ENCODE peak calls at places on chromosome 20, in nine cellular contexts. A, K, F, Y, L, N, O, Q and V are unnamed samples.

GRCh38 chr20:41138527-41139226 is 1.3 kb downstream of the PLCG1 start:
- DNase-seq in A (peak), K (no peak), F (no peak), Y (peak), L (no peak), N (no peak), O (peak), Q (no peak), V (no peak)

GRCh38 chr20:62734881-62735280 is 26.2 kb downstream of the NTSR1 start:
- DNase-seq in A (no peak), K (no peak), F (no peak), Y (no peak), L (no peak), N (no peak), O (no peak), Q (no peak), V (no peak)

GRCh38 chr20:61968036-61968810 is 97.5 kb downstream of the TAF4 start:
- DNase-seq in A (no peak), K (no peak), F (no peak), Y (no peak), L (no peak), N (no peak), O (no peak), Q (no peak), V (no peak)

GRCh38 chr20:18323705-18324104 is 35.4 kb downstream of the ZNF133 start:
- DNase-seq in A (no peak), K (no peak), F (peak), Y (no peak), L (no peak), N (no peak), O (no peak), Q (no peak), V (no peak)

GRCh38 chr20:17520583-17520982 is 10.6 kb downstream of the BFSP1 start:
- DNase-seq in A (peak), K (no peak), F (no peak), Y (no peak), L (no peak), N (no peak), O (no peak), Q (no peak), V (no peak)

GRCh38 chr20:59820204-59821041 is 113.0 kb downstream of the SYCP2 start:
- DNase-seq in A (no peak), K (peak), F (no peak), Y (no peak), L (peak), N (no peak), O (no peak), Q (no peak), V (no peak)

GRCh38 chr20:45340951-45341350 is 7.3 kb downstream of the SDC4 start:
- DNase-seq in A (no peak), K (no peak), F (no peak), Y (no peak), L (no peak), N (no peak), O (no peak), Q (no peak), V (no peak)

GRCh38 chr20:59008715-59009336 is 1.8 kb upstream of the CTSZ start:
- DNase-seq in A (no peak), K (no peak), F (no peak), Y (no peak), L (no peak), N (peak), O (no peak), Q (no peak), V (no peak)

GRCh38 chr20:59604770-59605665 is 678 bp downstream of the PHACTR3 start:
- DNase-seq in A (no peak), K (no peak), F (no peak), Y (no peak), L (no peak), N (no peak), O (peak), Q (no peak), V (no peak)

GRCh38 chr20:36270744-36271638 is 34.7 kb downstream of the AAR2 start:
- DNase-seq in A (no peak), K (no peak), F (no peak), Y (no peak), L (no peak), N (no peak), O (no peak), Q (no peak), V (no peak)

GRCh38 chr20:57545927-57546662 is 14.8 kb upstream of the PCK1 start:
- DNase-seq in A (no peak), K (no peak), F (no peak), Y (no peak), L (no peak), N (no peak), O (no peak), Q (no peak), V (no peak)

GRCh38 chr20:15224199-15224598 is 886.8 kb upstream of the FLRT3 start:
- DNase-seq in A (no peak), K (no peak), F (no peak), Y (no peak), L (no peak), N (no peak), O (no peak), Q (no peak), V (no peak)

GRCh38 chr20:49187330-49188100 is 619 bp downstream of the STAU1 start:
- DNase-seq in A (no peak), K (peak), F (no peak), Y (no peak), L (no peak), N (no peak), O (peak), Q (peak), V (no peak)

GRCh38 chr20:371755-372542 is 8.6 kb upstream of the TRIB3 start:
- DNase-seq in A (peak), K (peak), F (no peak), Y (no peak), L (peak), N (peak), O (peak), Q (peak), V (peak)

GRCh38 chr20:59055302-59055701 is 12.7 kb upstream of the PRELID3B start:
- DNase-seq in A (peak), K (no peak), F (no peak), Y (peak), L (no peak), N (no peak), O (peak), Q (peak), V (no peak)

GRCh38 chr20:23147964-23148720 is 62.0 kb upstream of the CD93 start:
- DNase-seq in A (peak), K (peak), F (no peak), Y (no peak), L (peak), N (no peak), O (peak), Q (peak), V (no peak)

GRCh38 chr20:25987073-25987927 is 290.6 kb upstream of the ZNF337 start:
- DNase-seq in A (peak), K (no peak), F (no peak), Y (peak), L (no peak), N (no peak), O (peak), Q (peak), V (no peak)

GRCh38 chr20:46348231-46348803 is 40.0 kb upstream of the CDH22 start:
- DNase-seq in A (peak), K (no peak), F (no peak), Y (no peak), L (no peak), N (no peak), O (peak), Q (peak), V (no peak)

GRCh38 chr20:50545123-50545522 is 34.9 kb downstream of the PTPN1 start:
- DNase-seq in A (no peak), K (no peak), F (no peak), Y (no peak), L (no peak), N (no peak), O (no peak), Q (no peak), V (no peak)

GRCh38 chr20:32505723-32506473 is 79.2 kb downstream of the NOL4L start:
- DNase-seq in A (no peak), K (no peak), F (no peak), Y (no peak), L (no peak), N (no peak), O (no peak), Q (no peak), V (no peak)

GRCh38 chr20:14622796-14623195 is 285.4 kb upstream of the FLRT3 start:
- DNase-seq in A (peak), K (no peak), F (peak), Y (no peak), L (no peak), N (no peak), O (peak), Q (peak), V (no peak)

GRCh38 chr20:34772437-34772836 is 53.0 kb downstream of the NCOA6 start:
- DNase-seq in A (no peak), K (no peak), F (no peak), Y (no peak), L (no peak), N (no peak), O (peak), Q (peak), V (no peak)

GRCh38 chr20:57809661-57810172 is 99.9 kb upstream of the PMEPA1 start:
- DNase-seq in A (no peak), K (no peak), F (no peak), Y (no peak), L (no peak), N (peak), O (peak), Q (no peak), V (no peak)

GRCh38 chr20:22339091-22339881 is 245.1 kb downstream of the FOXA2 start:
- DNase-seq in A (peak), K (peak), F (peak), Y (peak), L (no peak), N (no peak), O (peak), Q (peak), V (peak)

GRCh38 chr20:34528921-34529297 is 12.7 kb downstream of the DYNLRB1 start:
- DNase-seq in A (peak), K (peak), F (no peak), Y (no peak), L (no peak), N (peak), O (peak), Q (peak), V (no peak)

GRCh38 chr20:14997791-14998190 is 660.4 kb upstream of the FLRT3 start:
- DNase-seq in A (peak), K (no peak), F (no peak), Y (no peak), L (no peak), N (no peak), O (peak), Q (peak), V (peak)

GRCh38 chr20:44886276-44886671 is 769 bp downstream of the YWHAB start:
- DNase-seq in A (no peak), K (no peak), F (no peak), Y (no peak), L (no peak), N (no peak), O (no peak), Q (no peak), V (no peak)

GRCh38 chr20:44133424-44133823 is 53.6 kb downstream of the JPH2 start:
- DNase-seq in A (no peak), K (no peak), F (no peak), Y (no peak), L (no peak), N (no peak), O (no peak), Q (no peak), V (no peak)

GRCh38 chr20:17343631-17344447 is 117.0 kb downstream of the PCSK2 start:
- DNase-seq in A (no peak), K (no peak), F (no peak), Y (no peak), L (no peak), N (no peak), O (peak), Q (no peak), V (no peak)

GRCh38 chr20:20317195-20318113 is 50.5 kb upstream of the INSM1 start:
- DNase-seq in A (no peak), K (no peak), F (no peak), Y (no peak), L (no peak), N (no peak), O (no peak), Q (no peak), V (no peak)

GRCh38 chr20:14219801-14220461 is 117.5 kb downstream of the FLRT3 start:
- DNase-seq in A (no peak), K (no peak), F (peak), Y (no peak), L (no peak), N (no peak), O (no peak), Q (no peak), V (no peak)

GRCh38 chr20:62067547-62068260 is 2.0 kb upstream of the TAF4 start:
- DNase-seq in A (no peak), K (no peak), F (no peak), Y (no peak), L (no peak), N (no peak), O (no peak), Q (no peak), V (no peak)

GRCh38 chr20:4014031-4014474 is 1.3 kb downstream of the RNF24 start:
- DNase-seq in A (peak), K (peak), F (no peak), Y (peak), L (no peak), N (peak), O (peak), Q (peak), V (peak)

GRCh38 chr20:11569163-11569562 is 348.5 kb upstream of the BTBD3 start:
- DNase-seq in A (no peak), K (no peak), F (peak), Y (no peak), L (no peak), N (no peak), O (no peak), Q (no peak), V (no peak)

GRCh38 chr20:62665826-62666735 is 23.8 kb downstream of the SLCO4A1 start:
- DNase-seq in A (no peak), K (no peak), F (no peak), Y (no peak), L (no peak), N (no peak), O (no peak), Q (no peak), V (no peak)

GRCh38 chr20:62069741-62070216 is 4.1 kb upstream of the TAF4 start:
- DNase-seq in A (peak), K (no peak), F (no peak), Y (no peak), L (no peak), N (no peak), O (peak), Q (peak), V (no peak)

GRCh38 chr20:12715371-12715770 is 293.4 kb upstream of the SPTLC3 start:
- DNase-seq in A (no peak), K (no peak), F (no peak), Y (no peak), L (no peak), N (no peak), O (no peak), Q (no peak), V (no peak)

GRCh38 chr20:61744691-61745396 is 320.8 kb downstream of the TAF4 start:
- DNase-seq in A (peak), K (no peak), F (no peak), Y (no peak), L (no peak), N (no peak), O (peak), Q (peak), V (peak)

GRCh38 chr20:32585011-32585518 is at the start of gene NOL4L:
- DNase-seq in A (no peak), K (no peak), F (no peak), Y (peak), L (no peak), N (no peak), O (peak), Q (peak), V (no peak)

GRCh38 chr20:38250607-38251006 is 9.9 kb downstream of the KIAA1755 start:
- DNase-seq in A (no peak), K (no peak), F (no peak), Y (no peak), L (no peak), N (no peak), O (no peak), Q (no peak), V (no peak)

GRCh38 chr20:38246357-38247165 is 14.0 kb downstream of the KIAA1755 start:
- DNase-seq in A (no peak), K (no peak), F (no peak), Y (no peak), L (no peak), N (no peak), O (no peak), Q (peak), V (no peak)

GRCh38 chr20:38247166-38247509 is 13.4 kb downstream of the KIAA1755 start:
- DNase-seq in A (no peak), K (no peak), F (no peak), Y (no peak), L (no peak), N (no peak), O (no peak), Q (no peak), V (no peak)

GRCh38 chr20:38252292-38253288 is 7.9 kb downstream of the KIAA1755 start:
- DNase-seq in A (no peak), K (no peak), F (no peak), Y (no peak), L (no peak), N (no peak), O (peak), Q (peak), V (no peak)

DNA sequence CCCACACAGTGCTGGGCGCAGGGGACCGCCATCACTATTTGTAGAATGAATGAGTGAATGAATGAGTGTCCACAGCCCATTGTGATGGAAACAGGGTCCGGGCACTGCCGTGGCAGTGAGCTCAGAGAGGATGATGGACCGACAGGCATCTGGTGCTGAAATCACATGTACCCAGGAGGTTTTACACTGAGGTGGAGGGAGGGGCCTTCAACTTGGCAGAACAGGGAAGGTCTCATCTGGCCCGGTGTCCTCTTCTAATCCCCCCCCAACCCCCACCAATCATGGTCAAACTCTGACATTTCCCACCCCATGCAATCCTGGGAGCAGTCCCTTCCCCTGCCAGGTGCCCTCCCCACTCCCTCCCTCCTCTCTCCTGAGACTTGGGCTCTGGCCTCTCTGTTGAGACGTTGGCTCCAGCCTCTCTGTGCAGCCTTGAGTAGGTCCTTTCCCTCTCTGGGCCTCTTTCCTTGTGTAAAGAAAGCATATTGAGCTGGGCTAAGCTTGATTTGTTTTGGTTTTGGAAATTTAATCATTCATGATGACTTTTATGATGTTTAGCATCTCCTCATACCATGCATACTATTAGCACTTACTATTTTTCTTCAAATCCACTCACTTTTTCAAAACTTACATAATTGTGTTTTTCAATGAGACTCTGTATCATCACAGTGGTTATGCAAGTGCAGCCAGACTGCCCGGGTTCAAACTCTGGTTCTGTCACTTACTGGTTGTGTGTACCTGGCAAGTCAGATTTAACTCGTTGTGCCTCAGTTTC is 10.8 kb downstream of the KIAA1755 start:
- DNase-seq in A (no peak), K (no peak), F (no peak), Y (no peak), L (no peak), N (no peak), O (no peak), Q (no peak), V (no peak)
- H3K4me3 ChIP-seq in A (no peak), K (no peak), F (no peak), Y (no peak), L (no peak), N (no peak), O (no peak), Q (no peak), V (no peak)

DNA sequence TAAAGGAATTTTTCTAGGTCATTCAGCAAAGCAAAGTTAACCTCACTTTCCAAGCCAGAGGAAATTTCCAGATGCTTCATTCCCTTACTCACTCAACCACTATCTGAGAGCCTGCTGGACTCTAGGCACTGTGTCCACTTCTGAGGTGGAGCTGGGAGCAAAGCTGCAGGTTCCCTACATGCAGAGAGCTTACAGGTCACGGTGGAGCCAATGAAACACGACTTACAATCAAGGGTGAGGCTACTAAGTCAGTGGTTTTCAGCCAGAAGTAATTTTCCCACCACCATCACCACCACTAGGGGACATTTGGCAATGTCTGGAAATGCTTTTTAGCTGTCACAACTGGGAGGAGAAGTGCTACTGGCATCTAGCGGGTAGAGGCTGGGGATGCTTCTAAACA is 34.5 kb upstream of the TSHZ2 start:
- DNase-seq in A (no peak), K (no peak), F (no peak), Y (no peak), L (no peak), N (no peak), O (no peak), Q (peak), V (peak)
- TF ChIP-seq CTCF in A (no peak), K (no peak), F (no peak), Y (no peak), L (no peak), N (no peak), O (no peak), Q (no peak), V (peak)

GRCh38 chr20:2559641-2560040 is 23.3 kb downstream of the TMC2 start:
- DNase-seq in A (peak), K (peak), F (no peak), Y (no peak), L (no peak), N (no peak), O (no peak), Q (no peak), V (no peak)

GRCh38 chr20:2557873-2558580 is 21.7 kb downstream of the TMC2 start:
- DNase-seq in A (no peak), K (peak), F (no peak), Y (no peak), L (no peak), N (no peak), O (no peak), Q (no peak), V (no peak)

GRCh38 chr20:2563116-2563515 is 26.7 kb downstream of the TMC2 start:
- DNase-seq in A (no peak), K (peak), F (no peak), Y (no peak), L (no peak), N (no peak), O (no peak), Q (no peak), V (no peak)

GRCh38 chr20:2558581-2559301 is 22.4 kb downstream of the TMC2 start:
- DNase-seq in A (peak), K (peak), F (no peak), Y (no peak), L (no peak), N (no peak), O (peak), Q (peak), V (no peak)
- H3K4me3 ChIP-seq in A (peak), K (no peak), F (peak), Y (peak), L (peak), N (peak), O (no peak), Q (no peak), V (peak)

GRCh38 chr20:9390441-9390840 is 123.9 kb upstream of the LAMP5 start:
- DNase-seq in A (no peak), K (no peak), F (no peak), Y (no peak), L (no peak), N (no peak), O (peak), Q (no peak), V (no peak)
- TF ChIP-seq CTCF in A (no peak), K (no peak), F (no peak), Y (no peak), L (no peak), N (no peak), O (no peak), Q (no peak), V (no peak)

GRCh38 chr20:40073535-40074111 is 615.4 kb downstream of the MAFB start:
- DNase-seq in A (no peak), K (no peak), F (peak), Y (no peak), L (no peak), N (no peak), O (no peak), Q (peak), V (no peak)
- H3K4me3 ChIP-seq in A (no peak), K (no peak), F (no peak), Y (no peak), L (no peak), N (no peak), O (no peak), Q (no peak), V (no peak)